ENCODE peak calls at places on chromosomes 2 and 18, in six cellular contexts. Y is mesothelial cell of epicardium, R is sigmoid colon, S is progenitor cell of endocrine pancreas, P is heart left ventricle, N is astrocyte of the spinal cord. C is an unnamed sample.

GRCh38 chr2:237563816-237564215 is 2.6 kb upstream of the PRLH start:
- DNase-seq in Y (no peak), N (no peak), R (peak; percentile 62), P (no peak), S (peak; percentile 60), C (no peak)

GRCh38 chr2:30629866-30630265 is 177.4 kb downstream of the CAPN13 start:
- DNase-seq in P (no peak), R (no peak), N (peak; percentile 43), S (no peak), Y (no peak), C (no peak)

GRCh38 chr2:6442252-6442651 is 423.5 kb downstream of the CMPK2 start:
- DNase-seq in P (no peak), Y (no peak), S (no peak), N (no peak), R (no peak), C (no peak)

GRCh38 chr18:51235011-51235789 is 37.7 kb upstream of the MEX3C start:
- DNase-seq in N (peak; percentile 16), S (no peak), R (no peak), Y (no peak), P (no peak), C (peak; percentile 26)

GRCh38 chr2:197784956-197785941 is at the start of gene BOLL:
- DNase-seq in R (no peak), P (peak; percentile 59), S (no peak), N (no peak), Y (no peak), C (no peak)

GRCh38 chr2:60045461-60045860 is 508.0 kb downstream of the BCL11A start:
- DNase-seq in N (no peak), P (no peak), Y (no peak), R (no peak), S (no peak), C (no peak)

GRCh38 chr18:62403125-62403524 is 78.0 kb downstream of the TNFRSF11A start:
- DNase-seq in N (no peak), Y (no peak), S (no peak), P (no peak), R (no peak), C (no peak)

GRCh38 chr18:43931439-43931838 is 654.1 kb upstream of the SYT4 start:
- DNase-seq in S (no peak), P (no peak), N (no peak), R (no peak), Y (no peak), C (no peak)

GRCh38 chr2:201984800-201985525 is 48.7 kb upstream of the FZD7 start:
- DNase-seq in P (no peak), S (no peak), Y (no peak), R (peak; percentile 68), N (no peak), C (no peak)

GRCh38 chr2:19722486-19723420 is 179.0 kb downstream of the TTC32 start:
- DNase-seq in N (peak; percentile 76), P (no peak), Y (no peak), R (peak; percentile 55), S (no peak), C (no peak)

GRCh38 chr2:105166671-105167070 is 74.9 kb upstream of the GPR45 start:
- DNase-seq in N (no peak), Y (no peak), S (no peak), P (no peak), R (no peak), C (no peak)

GRCh38 chr2:31227110-31227509 is 6.8 kb upstream of the EHD3 start:
- DNase-seq in N (no peak), P (no peak), Y (no peak), S (no peak), R (no peak), C (no peak)

GRCh38 chr2:19244460-19245363 is 113.7 kb downstream of the OSR1 start:
- DNase-seq in R (no peak), S (no peak), N (no peak), P (no peak), Y (no peak), C (no peak)

GRCh38 chr18:77090546-77091200 is 41.9 kb downstream of the MBP start:
- DNase-seq in Y (no peak), S (no peak), N (no peak), R (no peak), P (no peak), C (no peak)

GRCh38 chr2:111024496-111024895 is 96.2 kb upstream of the BCL2L11 start:
- DNase-seq in S (no peak), P (no peak), Y (no peak), N (no peak), R (no peak), C (no peak)

GRCh38 chr2:232574674-232575403 is 24.4 kb downstream of the EIF4E2 start:
- DNase-seq in R (no peak), Y (no peak), N (peak; percentile 12), S (no peak), P (no peak), C (no peak)

GRCh38 chr18:75984853-75985252 is 510.2 kb downstream of the ZNF516 start:
- DNase-seq in Y (no peak), R (no peak), N (no peak), P (no peak), S (no peak), C (no peak)

GRCh38 chr2:150911766-150912280 is 349.8 kb downstream of the RBM43 start:
- DNase-seq in Y (no peak), P (no peak), R (peak; percentile 90), S (no peak), N (peak; percentile 74), C (no peak)

GRCh38 chr2:45915523-45915922 is 264.0 kb downstream of the PRKCE start:
- DNase-seq in N (no peak), Y (no peak), R (no peak), P (no peak), S (no peak), C (no peak)

GRCh38 chr2:202400937-202401336 is 24.8 kb downstream of the BMPR2 start:
- DNase-seq in S (no peak), P (no peak), N (no peak), Y (no peak), R (no peak), C (no peak)

GRCh38 chr2:98180456-98180855 is 93.5 kb downstream of the VWA3B start:
- DNase-seq in P (no peak), Y (no peak), S (no peak), R (no peak), N (no peak), C (no peak)

GRCh38 chr2:98172150-98172765 is 85.3 kb downstream of the VWA3B start:
- DNase-seq in Y (no peak), N (no peak), P (no peak), R (no peak), S (no peak), C (no peak)

GRCh38 chr2:98170076-98170475 is 83.1 kb downstream of the VWA3B start:
- DNase-seq in N (no peak), S (no peak), R (no peak), Y (no peak), P (no peak), C (no peak)

GRCh38 chr2:98172951-98173350 is 86.0 kb downstream of the VWA3B start:
- DNase-seq in Y (no peak), S (no peak), N (no peak), R (no peak), P (no peak), C (no peak)

DNA sequence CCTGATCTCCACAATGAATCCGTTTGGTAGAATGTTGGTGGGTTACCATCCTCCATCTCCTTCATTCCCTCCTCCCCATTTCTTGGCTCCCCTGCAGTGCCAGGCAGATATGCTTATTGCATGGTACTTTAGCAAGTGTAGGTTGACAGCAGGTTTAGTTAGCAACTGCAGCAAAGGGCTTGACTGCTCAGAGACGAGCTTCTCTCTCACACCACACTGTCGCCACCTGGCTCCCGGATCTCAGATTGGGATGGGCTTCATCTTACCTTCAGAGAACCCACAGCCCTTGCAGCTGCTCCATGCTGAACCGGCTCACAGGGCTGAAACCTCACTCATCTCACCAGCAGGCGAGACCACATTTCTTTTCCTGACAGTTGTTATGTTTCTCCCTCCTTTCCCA is 88.8 kb downstream of the VWA3B start:
- DNase-seq in S (no peak), R (no peak), Y (no peak), N (no peak), P (no peak), C (no peak)
- TF ChIP-seq CTCF in S (no peak), R (no peak), Y (no peak), N (no peak), P (peak; percentile 5), C (no peak)

GRCh38 chr18:8084160-8084559 is 517.0 kb downstream of the PTPRM start:
- DNase-seq in R (no peak), N (peak; percentile 60), S (no peak), Y (no peak), P (peak; percentile 51), C (peak; percentile 69)
- TF ChIP-seq CTCF in R (peak; percentile 34), N (peak; percentile 75), S (peak; percentile 65), Y (peak; percentile 60), P (peak; percentile 60), C (peak; percentile 86)

GRCh38 chr2:61135510-61135909 is 26.5 kb upstream of the C2orf74 start:
- DNase-seq in Y (no peak), P (no peak), R (no peak), S (no peak), N (peak; percentile 61), C (no peak)
- TF ChIP-seq CTCF in Y (no peak), P (peak; percentile 35), R (peak; percentile 11), S (no peak), N (peak; percentile 45), C (no peak)

DNA sequence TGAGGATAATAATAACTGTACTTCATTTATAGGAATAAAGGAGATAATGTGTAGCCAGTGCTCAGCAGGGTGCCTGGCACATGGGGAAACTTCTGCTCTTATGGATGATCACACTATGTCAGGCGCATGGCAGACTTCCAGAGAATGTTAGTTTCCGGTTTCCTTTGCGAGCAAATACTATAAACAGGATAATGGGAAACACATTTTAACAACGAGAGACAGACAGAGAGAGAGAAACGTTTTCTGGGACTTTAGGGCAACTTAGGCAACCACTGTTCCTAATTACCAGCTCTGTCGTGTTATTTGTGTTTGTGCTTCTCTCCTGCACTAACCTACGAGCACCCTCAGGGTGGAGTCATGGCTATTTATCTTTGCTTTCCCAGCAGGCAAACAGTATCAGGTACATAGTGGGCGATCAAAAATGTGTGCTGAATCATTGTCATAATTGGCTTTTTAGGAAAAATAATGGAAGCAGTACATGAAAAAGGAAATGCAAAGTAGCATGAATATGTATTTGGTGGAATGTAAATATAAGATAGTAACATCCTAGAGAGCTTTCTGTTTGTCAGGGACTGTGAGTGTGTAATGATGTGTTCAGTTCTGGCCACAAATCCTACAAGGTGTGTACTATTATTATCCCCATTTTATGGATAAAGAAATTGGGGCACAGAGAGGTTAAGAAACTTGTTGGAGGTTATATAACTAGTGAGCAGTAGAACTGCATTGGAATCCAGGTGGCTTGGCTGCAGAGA is 36.8 kb upstream of the IGFBP2 start:
- DNase-seq in R (no peak), P (no peak), S (no peak), Y (no peak), N (peak; percentile 62), C (no peak)
- TF ChIP-seq CTCF in R (no peak), P (no peak), S (no peak), Y (no peak), N (no peak), C (no peak)

GRCh38 chr18:58162127-58162526 is 118.1 kb downstream of the NEDD4L start:
- DNase-seq in S (no peak), N (no peak), Y (no peak), P (no peak), R (no peak), C (no peak)
- TF ChIP-seq CTCF in S (no peak), N (no peak), Y (no peak), P (no peak), R (no peak), C (no peak)